ENCODE peak calls at places on chromosomes 11 and 22, in eight cellular contexts. J is choroid plexus epithelial cell, T is mammary epithelial cell, H is HFF-Myc, R is astrocyte of the spinal cord, Z is left lung, B is coronary artery, G is HCT116. W is an unnamed sample.

GRCh38 chr11:2395856-2396255 is 4.7 kb upstream of the TSSC4 start:
- DNase-seq in R (no peak), T (no peak), H (no peak), Z (no peak), J (no peak), B (no peak), G (no peak), W (no peak)

GRCh38 chr22:40753114-40753513 is 66.0 kb downstream of the SLC25A17 start:
- DNase-seq in H (no peak), R (no peak), J (no peak), T (no peak), B (no peak), Z (no peak), G (no peak), W (no peak)

GRCh38 chr11:13098067-13098466 is 89.0 kb downstream of the RASSF10 start:
- DNase-seq in H (no peak), T (peak), J (no peak), R (no peak), B (no peak), Z (no peak), G (no peak), W (no peak)

GRCh38 chr22:31574015-31574670 is 77.8 kb downstream of the SFI1 start:
- DNase-seq in B (no peak), R (no peak), T (no peak), J (peak), H (no peak), Z (no peak), G (no peak), W (no peak)

GRCh38 chr11:61037694-61038093 is 64.6 kb upstream of the CD5 start:
- DNase-seq in B (no peak), Z (no peak), R (peak), G (no peak), H (no peak), T (peak), J (peak), W (no peak)

GRCh38 chr11:12238420-12238819 is 128.0 kb downstream of the MICAL2 start:
- DNase-seq in R (no peak), H (no peak), J (no peak), G (no peak), B (no peak), Z (no peak), T (no peak), W (no peak)

GRCh38 chr22:50267591-50268390 is 2.4 kb downstream of the MAPK11 start:
- DNase-seq in R (peak), G (no peak), H (no peak), J (peak), T (peak), Z (no peak), B (no peak), W (no peak)

GRCh38 chr22:24423519-24424000 is 3.8 kb upstream of the ADORA2A start:
- DNase-seq in H (no peak), G (no peak), Z (peak), J (peak), R (no peak), B (no peak), T (no peak), W (peak)

GRCh38 chr22:20520093-20520511 is 12.7 kb downstream of the MED15 start:
- DNase-seq in R (peak), G (no peak), T (no peak), J (peak), H (no peak), B (no peak), Z (no peak), W (no peak)

GRCh38 chr11:95245038-95245437 is 14.0 kb upstream of the SESN3 start:
- DNase-seq in H (no peak), Z (no peak), R (peak), J (peak), G (no peak), T (peak), B (no peak), W (no peak)

GRCh38 chr11:119741369-119742262 is 12.6 kb upstream of the NECTIN1 start:
- DNase-seq in T (no peak), H (no peak), R (no peak), J (no peak), G (no peak), Z (peak), B (no peak), W (no peak)

GRCh38 chr11:119520966-119521365 is 98.0 kb upstream of the THY1 start:
- DNase-seq in G (no peak), Z (no peak), J (no peak), B (no peak), T (no peak), R (no peak), H (no peak), W (no peak)

GRCh38 chr22:31898406-31898805 is 45.9 kb upstream of the YWHAH start:
- DNase-seq in T (no peak), J (no peak), H (no peak), Z (no peak), B (no peak), R (no peak), G (no peak), W (no peak)

GRCh38 chr11:45896392-45897068 is 10.5 kb downstream of the FREY1 start:
- DNase-seq in H (no peak), T (no peak), J (no peak), B (no peak), G (no peak), R (no peak), Z (peak), W (no peak)

GRCh38 chr11:58060939-58061672 is 30.4 kb downstream of the OR6Q1 start:
- DNase-seq in G (no peak), R (no peak), J (no peak), T (peak), Z (no peak), H (no peak), B (no peak), W (no peak)

GRCh38 chr11:64729851-64730382 is 6.9 kb upstream of the NRXN2 start:
- DNase-seq in Z (peak), H (no peak), B (no peak), T (no peak), G (no peak), J (peak), R (no peak), W (peak)

GRCh38 chr22:16774911-16775529 is 50.2 kb downstream of the XKR3 start:
- DNase-seq in H (no peak), T (no peak), Z (no peak), R (no peak), J (no peak), G (no peak), B (no peak), W (no peak)
- TF ChIP-seq CTCF in H (no peak), T (no peak), Z (no peak), R (no peak), J (no peak), G (no peak), B (no peak), W (no peak)

DNA sequence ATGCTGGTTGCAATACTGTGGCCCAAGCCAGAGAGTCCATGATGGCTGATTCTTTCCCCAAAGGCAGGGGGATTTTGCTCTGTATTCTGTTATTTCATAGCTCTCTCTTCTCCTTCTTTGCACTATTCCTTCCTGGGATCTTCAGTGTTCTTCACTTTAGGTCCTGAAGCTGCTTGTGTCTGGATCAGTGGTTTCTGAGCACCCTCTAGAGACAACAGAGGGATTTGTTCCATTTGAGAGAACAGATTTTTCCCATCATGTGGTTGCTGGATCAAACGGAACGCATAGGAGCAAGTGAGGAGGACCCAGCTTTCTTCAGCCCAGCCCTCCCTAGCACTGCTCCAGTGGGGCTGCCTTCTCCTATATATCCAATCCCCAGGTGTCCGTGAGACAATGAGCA is 68.7 kb upstream of the SYN3 start:
- DNase-seq in J (peak), Z (no peak), R (no peak), H (no peak), G (no peak), B (no peak), T (peak), W (no peak)
- TF ChIP-seq CTCF in J (no peak), Z (no peak), R (no peak), H (no peak), G (no peak), B (no peak), T (peak), W (peak)

GRCh38 chr22:17748555-17749353 is 25.5 kb downstream of the BID start:
- DNase-seq in J (no peak), R (no peak), B (no peak), H (no peak), Z (no peak), G (no peak), T (no peak), W (no peak)

GRCh38 chr22:17749605-17750395 is 24.5 kb downstream of the BID start:
- DNase-seq in T (no peak), H (no peak), Z (no peak), J (no peak), B (no peak), R (no peak), G (no peak), W (no peak)

GRCh38 chr22:17753401-17753989 is 20.8 kb downstream of the BID start:
- DNase-seq in J (peak), R (peak), T (peak), G (no peak), H (no peak), B (no peak), Z (no peak), W (no peak)

GRCh38 chr22:17751596-17751995 is 22.7 kb downstream of the BID start:
- DNase-seq in H (no peak), Z (no peak), J (no peak), B (no peak), G (no peak), R (no peak), T (no peak), W (no peak)

DNA sequence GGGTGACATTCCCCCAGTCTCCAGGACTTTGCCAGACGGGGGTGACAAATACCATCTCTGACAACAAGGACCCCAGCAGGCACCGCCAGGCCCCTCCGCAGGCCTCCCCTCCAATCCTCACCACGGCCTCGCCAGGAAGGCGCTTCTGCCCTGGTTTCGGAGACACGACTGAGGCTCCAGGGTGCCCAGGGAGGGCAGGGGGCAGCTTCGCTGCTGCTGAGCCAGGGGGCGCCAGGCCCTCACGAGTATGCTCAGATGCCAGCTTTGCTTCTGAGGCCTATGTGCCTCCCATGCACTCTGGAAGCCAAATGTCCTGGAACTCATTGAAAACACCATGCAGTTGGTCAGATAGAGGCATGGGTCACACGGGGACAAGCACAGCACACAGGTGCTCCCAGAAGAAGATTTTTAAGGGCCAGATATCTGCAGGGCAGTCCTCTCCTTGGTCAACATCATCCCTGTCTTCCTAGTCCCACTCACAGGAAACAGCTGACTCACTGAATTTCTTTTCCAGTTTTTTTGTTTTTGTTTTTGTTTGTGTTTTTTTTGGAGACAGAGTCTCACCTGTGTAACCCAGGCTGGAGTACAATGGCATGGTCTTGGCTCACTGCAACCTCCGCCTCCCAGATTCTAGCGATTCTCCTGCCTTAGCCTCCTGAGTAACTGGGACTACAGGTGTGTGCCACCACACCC is 19.9 kb downstream of the BID start:
- DNase-seq in Z (no peak), R (no peak), H (no peak), G (no peak), J (no peak), B (no peak), T (no peak), W (no peak)
- TF ChIP-seq CTCF in Z (no peak), R (peak), H (peak), G (peak), J (peak), B (no peak), T (no peak), W (peak)

GRCh38 chr11:34165121-34165520 is 59.7 kb downstream of the NAT10 start:
- DNase-seq in Z (no peak), B (no peak), R (no peak), G (no peak), J (no peak), H (no peak), T (no peak), W (no peak)

GRCh38 chr11:34167961-34168360 is 62.5 kb downstream of the NAT10 start:
- DNase-seq in T (no peak), G (no peak), B (no peak), H (no peak), Z (no peak), J (no peak), R (no peak), W (no peak)

GRCh38 chr11:34166806-34167740 is 61.6 kb downstream of the NAT10 start:
- DNase-seq in Z (no peak), J (no peak), R (no peak), G (no peak), B (no peak), T (no peak), H (no peak), W (no peak)

GRCh38 chr11:34168642-34169051 is 63.2 kb downstream of the NAT10 start:
- DNase-seq in Z (no peak), H (no peak), B (no peak), G (no peak), T (no peak), J (peak), R (peak), W (no peak)

DNA sequence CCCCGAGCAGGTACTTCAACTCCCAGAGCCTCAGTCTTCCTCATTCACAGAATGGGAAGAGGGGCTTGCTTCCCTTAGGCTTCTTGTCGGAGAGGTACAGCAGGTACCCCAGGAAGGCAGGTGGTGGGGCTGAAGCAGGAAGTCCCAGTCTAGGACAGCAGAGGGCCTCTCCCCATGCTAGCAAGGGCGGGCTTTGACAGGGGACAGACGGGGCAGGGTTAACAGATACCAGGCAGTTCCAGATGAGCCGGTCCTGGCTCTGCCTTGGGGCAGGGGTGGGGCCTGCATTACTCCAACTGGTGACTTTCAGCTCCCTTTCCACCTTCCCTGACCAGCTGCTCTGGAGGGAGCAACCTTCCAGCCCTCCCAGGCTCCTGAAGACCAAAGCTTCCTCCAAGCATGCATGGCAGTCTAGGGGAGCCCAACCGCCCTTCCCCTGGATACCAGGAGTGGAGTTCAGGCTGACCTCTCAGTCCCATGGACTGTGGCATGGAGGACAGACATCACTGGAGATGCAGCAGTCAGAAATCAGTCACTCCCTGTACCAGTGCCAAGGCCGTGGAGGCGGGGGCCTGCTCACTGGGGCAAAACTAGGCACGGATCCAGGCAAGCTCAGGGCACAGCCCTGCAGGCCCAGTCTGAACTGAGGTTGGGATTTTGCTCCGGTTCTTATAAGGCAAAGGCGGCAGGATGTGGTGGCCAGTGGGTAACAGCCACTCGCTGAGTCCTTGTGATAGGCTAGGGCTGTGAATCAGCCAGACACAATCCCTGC is 60.5 kb downstream of the NAT10 start:
- DNase-seq in B (no peak), R (no peak), G (no peak), J (no peak), T (peak), Z (no peak), H (no peak), W (no peak)
- TF ChIP-seq CTCF in B (no peak), R (no peak), G (no peak), J (peak), T (no peak), Z (no peak), H (no peak), W (peak)

GRCh38 chr11:94107363-94107762 is 21.3 kb upstream of the PANX1 start:
- DNase-seq in R (no peak), H (no peak), Z (no peak), J (peak), G (no peak), T (no peak), B (no peak), W (no peak)
- TF ChIP-seq CTCF in R (peak), H (no peak), Z (no peak), J (peak), G (peak), T (no peak), B (no peak), W (peak)

DNA sequence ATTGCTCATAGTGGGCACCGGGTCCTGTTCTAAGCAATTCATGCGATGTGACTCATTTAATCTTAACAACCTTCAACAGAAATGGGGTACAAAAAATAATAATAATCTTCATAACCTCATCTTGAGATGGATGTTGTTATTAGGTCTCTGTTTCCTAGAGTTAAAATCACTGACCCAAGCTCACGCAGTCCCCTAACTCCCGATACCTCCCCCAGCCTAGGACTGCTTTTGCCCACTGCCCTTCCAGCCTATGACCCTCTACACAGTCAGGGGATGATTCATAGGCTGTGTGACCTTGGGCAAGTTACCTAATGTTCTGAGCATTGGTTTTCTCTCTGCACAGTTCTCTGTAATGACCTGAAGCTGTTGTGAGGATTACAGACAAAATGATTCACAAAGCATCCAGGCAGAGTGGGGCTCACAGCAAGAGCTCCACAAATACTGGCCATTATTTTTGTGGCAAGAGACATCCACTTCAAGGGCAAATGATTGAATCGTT is 19.9 kb downstream of the MTFP1 start:
- DNase-seq in Z (no peak), B (no peak), H (no peak), G (no peak), R (no peak), T (no peak), J (peak), W (no peak)
- TF ChIP-seq CTCF in Z (no peak), B (no peak), H (no peak), G (no peak), R (no peak), T (no peak), J (no peak), W (peak)

GRCh38 chr11:73240190-73240781 is 22.2 kb downstream of the P2RY2 start:
- DNase-seq in J (peak), T (peak), H (no peak), R (no peak), B (peak), Z (no peak), G (no peak), W (no peak)
- TF ChIP-seq CTCF in J (no peak), T (no peak), H (no peak), R (no peak), B (no peak), Z (no peak), G (no peak), W (no peak)

DNA sequence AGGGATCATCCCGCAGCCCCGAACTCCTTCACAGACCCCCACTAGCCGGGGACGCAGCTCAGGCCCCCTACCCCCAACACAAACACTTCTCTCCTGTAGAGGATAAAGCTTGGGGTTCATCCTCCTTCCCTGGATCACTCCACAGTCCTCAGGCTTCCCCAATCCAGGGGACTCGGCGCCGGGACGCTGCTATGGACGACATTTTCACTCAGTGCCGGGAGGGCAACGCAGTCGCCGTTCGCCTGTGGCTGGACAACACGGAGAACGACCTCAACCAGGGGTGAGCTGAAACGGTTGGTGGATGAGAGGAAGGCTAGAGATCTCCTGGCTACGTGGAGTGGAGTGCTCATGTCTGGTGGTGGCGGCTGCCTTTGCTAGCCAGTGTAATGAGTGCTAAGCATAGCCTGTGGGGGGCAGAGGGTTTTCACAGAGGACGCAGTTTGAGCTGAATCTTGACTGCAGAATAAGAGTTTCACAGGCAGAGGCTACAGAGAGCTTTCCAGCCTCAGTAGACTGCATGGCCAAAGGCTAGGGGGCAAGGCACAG is 580 bp downstream of the ILK start:
- DNase-seq in J (peak), Z (no peak), H (peak), R (peak), B (peak), G (no peak), T (peak), W (no peak)
- TF ChIP-seq CTCF in J (peak), Z (no peak), H (no peak), R (peak), B (no peak), G (no peak), T (no peak), W (no peak)